ENCODE peak calls at places on chromosomes 12 and 14, in five cellular contexts. V, P, X, T and H are unnamed samples. For H3K36me3 and H3K4me1, the result is how much of the 10 kb centered on the place peaks cover.

GRCh38 chr14:102473559-102473958 is 36.0 kb downstream of the ANKRD9 start:
- DNase-seq in V (no peak), P (no peak), X (no peak), T (no peak), H (no peak)

GRCh38 chr14:34714320-34715107 is at the start of gene CFL2:
- DNase-seq in V (peak), P (no peak), X (peak), T (peak), H (peak)

GRCh38 chr14:30582376-30582775 is 23.4 kb downstream of the G2E3 start:
- DNase-seq in V (no peak), P (no peak), X (no peak), T (no peak), H (no peak)

GRCh38 chr12:108618079-108618952 is 15.4 kb downstream of the SELPLG start:
- DNase-seq in V (peak), P (peak), X (peak), T (peak), H (peak)

GRCh38 chr12:91361864-91362263 is 179.2 kb upstream of the DCN start:
- DNase-seq in V (no peak), P (peak), X (no peak), T (no peak), H (no peak)

GRCh38 chr12:102050660-102051430 is 10.9 kb downstream of the WASHC3 start:
- DNase-seq in V (no peak), P (no peak), X (no peak), T (no peak), H (no peak)

GRCh38 chr12:114186241-114187002 is 219.5 kb downstream of the TBX5 start:
- DNase-seq in V (no peak), P (no peak), X (no peak), T (no peak), H (no peak)

GRCh38 chr12:53572134-53572758 is 53.9 kb downstream of the ATF7 start:
- DNase-seq in V (no peak), P (no peak), X (no peak), T (no peak), H (no peak)

GRCh38 chr12:116520225-116520624 is 39.0 kb upstream of the MAP1LC3B2 start:
- DNase-seq in V (no peak), P (no peak), X (no peak), T (no peak), H (no peak)

GRCh38 chr12:42807766-42808165 is 218.2 kb upstream of the PRICKLE1 start:
- DNase-seq in V (no peak), P (no peak), X (no peak), T (no peak), H (no peak)

GRCh38 chr12:122064780-122065588 is 13.6 kb upstream of the MLXIP start:
- DNase-seq in V (no peak), P (peak), X (peak), T (peak), H (peak)

GRCh38 chr12:23098110-23099049 is 473.4 kb downstream of the ETNK1 start:
- DNase-seq in V (no peak), P (no peak), X (no peak), T (no peak), H (no peak)

GRCh38 chr14:94562941-94563883 is 2.0 kb downstream of the SERPINA4 start:
- DNase-seq in V (no peak), P (no peak), X (peak), T (no peak), H (no peak)

GRCh38 chr12:76276499-76277151 is 71.6 kb downstream of the BBS10 start:
- DNase-seq in V (no peak), P (no peak), X (no peak), T (no peak), H (no peak)

GRCh38 chr12:81141220-81141619 is 63.3 kb downstream of the ACSS3 start:
- DNase-seq in V (no peak), P (no peak), X (no peak), T (no peak), H (no peak)

GRCh38 chr12:46944104-46944503 is 118.3 kb upstream of the SLC38A4 start:
- DNase-seq in V (no peak), P (no peak), X (no peak), T (no peak), H (no peak)

GRCh38 chr12:6771091-6771495 is 1.2 kb upstream of the LAG3 start:
- DNase-seq in V (no peak), P (no peak), X (no peak), T (no peak), H (no peak)

GRCh38 chr12:110342157-110342556 is 61.1 kb downstream of the ATP2A2 start:
- DNase-seq in V (no peak), P (no peak), X (no peak), T (no peak), H (no peak)

GRCh38 chr12:110338754-110339153 is 57.7 kb downstream of the ATP2A2 start:
- DNase-seq in V (no peak), P (no peak), X (no peak), T (no peak), H (no peak)

GRCh38 chr12:110337912-110338710 is 57.1 kb downstream of the ATP2A2 start:
- DNase-seq in V (no peak), P (no peak), X (no peak), T (no peak), H (no peak)

GRCh38 chr12:110340706-110341105 is 59.7 kb downstream of the ATP2A2 start:
- DNase-seq in V (no peak), P (no peak), X (no peak), T (no peak), H (no peak)

GRCh38 chr12:110339184-110339952 is 58.3 kb downstream of the ATP2A2 start:
- DNase-seq in V (no peak), P (peak), X (no peak), T (no peak), H (no peak)
- H3K36me3 ChIP-seq in V (half or more), P (half or more), X (under half), T (half or more), H (under half)

GRCh38 chr12:124548854-124549378 is 18.5 kb downstream of the NCOR2 start:
- DNase-seq in V (peak), P (no peak), X (peak), T (peak), H (peak)
- H3K4me1 ChIP-seq in V (under half), P (under half), X (half or more), T (under half), H (under half)

GRCh38 chr12:132873724-132874123 is 13.7 kb downstream of the CHFR start:
- DNase-seq in V (no peak), P (no peak), X (no peak), T (no peak), H (no peak)
- H3K36me3 ChIP-seq in V (under half), P (under half), X (under half), T (under half), H (under half)

GRCh38 chr14:55104051-55104954 is 24.7 kb upstream of the LGALS3 start:
- DNase-seq in V (no peak), P (peak), X (no peak), T (no peak), H (no peak)
- H3K4me1 ChIP-seq in V (half or more), P (half or more), X (half or more), T (under half), H (under half)